ENCODE peak calls at places on chromosome 21, in four cellular contexts. J, L, Y and B are unnamed samples. For H3K4me1, the result is how much of the 10 kb centered on the place peaks cover.

GRCh38 chr21:28396421-28396820 is 596.3 kb downstream of the LTN1 start:
- DNase-seq in L (no peak), Y (no peak), J (no peak), B (peak)

GRCh38 chr21:34974162-34974981 is 74.7 kb downstream of the RUNX1 start:
- DNase-seq in Y (peak), J (no peak), L (no peak), B (peak)

GRCh38 chr21:26715878-26716506 is 129.2 kb downstream of the ADAMTS1 start:
- DNase-seq in J (peak), L (no peak), Y (peak), B (peak)

GRCh38 chr21:41119901-41120300 is 48.1 kb upstream of the BACE2 start:
- DNase-seq in L (no peak), Y (no peak), J (no peak), B (no peak)

GRCh38 chr21:20997633-20998455 is at the start of gene NCAM2:
- DNase-seq in L (peak), Y (peak), J (peak), B (no peak)

GRCh38 chr21:28127390-28127789 is 865.3 kb downstream of the LTN1 start:
- DNase-seq in Y (no peak), J (no peak), L (no peak), B (no peak)

GRCh38 chr21:20259035-20259867 is 739.0 kb upstream of the NCAM2 start:
- DNase-seq in L (no peak), J (no peak), Y (no peak), B (no peak)

GRCh38 chr21:36079010-36079649 is 9.3 kb downstream of the CBR1 start:
- DNase-seq in Y (peak), L (no peak), J (no peak), B (no peak)

GRCh38 chr21:28069446-28069845 is 923.2 kb downstream of the LTN1 start:
- DNase-seq in Y (no peak), L (no peak), J (peak), B (no peak)

GRCh38 chr21:21029159-21029558 is 30.9 kb downstream of the NCAM2 start:
- DNase-seq in Y (no peak), J (peak), L (no peak), B (no peak)

GRCh38 chr21:35861656-35862055 is 198.7 kb downstream of the SETD4 start:
- DNase-seq in L (no peak), Y (no peak), J (no peak), B (no peak)

GRCh38 chr21:28267449-28267848 is 725.2 kb downstream of the LTN1 start:
- DNase-seq in L (no peak), Y (no peak), J (no peak), B (no peak)

GRCh38 chr21:19322360-19322759 is 918.8 kb upstream of the TMPRSS15 start:
- DNase-seq in Y (no peak), L (no peak), J (peak), B (no peak)

GRCh38 chr21:31198575-31198974 is 145.5 kb downstream of the TIAM1 start:
- DNase-seq in Y (peak), L (no peak), J (peak), B (peak)

GRCh38 chr21:25708467-25709065 is 26.1 kb downstream of the ATP5PF start:
- DNase-seq in L (no peak), Y (peak), J (peak), B (peak)

GRCh38 chr21:27366846-27367245 is 400.0 kb upstream of the ADAMTS5 start:
- DNase-seq in L (no peak), Y (no peak), J (no peak), B (no peak)

GRCh38 chr21:15010645-15011044 is 54.2 kb downstream of the NRIP1 start:
- DNase-seq in J (no peak), Y (no peak), L (no peak), B (no peak)

GRCh38 chr21:16708431-16708830 is 804.4 kb upstream of the CXADR start:
- DNase-seq in L (no peak), Y (no peak), J (no peak), B (no peak)

GRCh38 chr21:38879912-38880577 is 74.3 kb downstream of the ETS2 start:
- DNase-seq in J (no peak), Y (no peak), L (no peak), B (no peak)

GRCh38 chr21:39429445-39429844 is 16.1 kb downstream of the LCA5L start:
- DNase-seq in L (no peak), J (no peak), Y (no peak), B (no peak)

GRCh38 chr21:39628380-39628779 is 15.6 kb downstream of the B3GALT5 start:
- DNase-seq in J (no peak), L (no peak), Y (no peak), B (no peak)

GRCh38 chr21:27839512-27840115 is 872.7 kb upstream of the ADAMTS5 start:
- DNase-seq in Y (no peak), J (no peak), L (no peak), B (no peak)

GRCh38 chr21:25563399-25564116 is 43.7 kb downstream of the MRPL39 start:
- DNase-seq in J (no peak), L (no peak), Y (no peak), B (no peak)

GRCh38 chr21:35664683-35665082 is 395.6 kb downstream of the SETD4 start:
- DNase-seq in L (no peak), J (no peak), Y (no peak), B (no peak)

GRCh38 chr21:26826801-26827200 is 18.4 kb downstream of the ADAMTS1 start:
- DNase-seq in Y (no peak), L (no peak), J (no peak), B (no peak)

DNA sequence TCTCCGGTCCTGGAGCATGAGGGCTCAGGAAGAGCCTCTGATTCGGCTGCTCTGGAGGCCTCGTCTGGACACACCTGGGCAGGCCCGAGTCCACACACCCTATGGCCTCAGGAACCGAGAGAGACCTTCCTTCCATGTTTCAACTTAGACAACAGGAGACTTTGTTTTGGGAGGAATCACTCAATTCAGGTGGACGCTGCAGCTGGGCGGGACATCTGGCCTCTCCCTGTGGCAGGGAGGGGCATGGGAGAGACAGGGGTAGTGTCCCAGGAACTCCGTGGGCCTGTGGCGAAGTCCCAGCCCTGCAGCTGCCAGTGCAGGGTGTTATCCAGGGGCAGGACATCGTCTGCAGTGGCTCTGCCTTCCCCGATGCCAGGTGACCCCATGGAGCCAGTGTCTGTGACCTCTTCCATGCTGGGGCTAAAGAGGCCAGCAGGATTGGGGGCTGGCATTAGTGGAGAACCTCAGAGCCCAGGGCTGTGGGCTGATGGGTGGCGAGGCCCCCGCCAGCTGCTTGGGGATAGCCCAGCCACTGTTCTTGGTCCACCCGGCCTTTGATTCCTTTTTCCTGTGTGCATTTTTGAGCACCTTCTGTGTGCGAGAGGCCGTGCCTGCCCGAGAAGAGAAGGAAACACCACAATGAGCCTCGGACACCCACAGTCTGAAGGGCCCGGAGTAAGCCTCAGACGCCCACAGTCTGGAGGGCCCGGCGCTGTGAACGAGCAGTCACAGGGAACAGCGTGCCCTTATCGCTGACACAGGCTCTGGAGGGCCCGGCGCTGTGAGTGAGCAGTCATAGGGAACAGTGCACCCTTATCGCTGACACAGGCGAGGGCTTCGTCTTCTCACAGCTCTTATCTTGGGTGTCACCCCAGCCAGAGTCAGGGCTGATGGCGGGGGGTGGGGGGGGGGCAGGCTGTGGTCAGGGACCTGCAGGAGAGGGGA is 6.2 kb downstream of the COL18A1 start:
- DNase-seq in L (no peak), Y (no peak), J (no peak), B (no peak)
- H3K4me1 ChIP-seq in L (under half), Y (under half), J (half or more), B (under half)

GRCh38 chr21:37371041-37371397 is 4.4 kb downstream of the DYRK1A start:
- DNase-seq in L (no peak), J (no peak), Y (no peak), B (no peak)
- H3K4me3 ChIP-seq in L (peak), J (peak), Y (no peak), B (peak)

GRCh38 chr21:33684923-33685560 is 42.7 kb downstream of the ITSN1 start:
- DNase-seq in L (no peak), J (peak), Y (peak), B (no peak)

GRCh38 chr21:33686386-33686785 is 44.1 kb downstream of the ITSN1 start:
- DNase-seq in J (no peak), L (no peak), Y (peak), B (no peak)

GRCh38 chr21:33687634-33688033 is 45.3 kb downstream of the ITSN1 start:
- DNase-seq in L (no peak), Y (peak), J (no peak), B (no peak)

GRCh38 chr21:33684068-33684467 is 41.8 kb downstream of the ITSN1 start:
- DNase-seq in J (no peak), Y (no peak), L (no peak), B (no peak)

DNA sequence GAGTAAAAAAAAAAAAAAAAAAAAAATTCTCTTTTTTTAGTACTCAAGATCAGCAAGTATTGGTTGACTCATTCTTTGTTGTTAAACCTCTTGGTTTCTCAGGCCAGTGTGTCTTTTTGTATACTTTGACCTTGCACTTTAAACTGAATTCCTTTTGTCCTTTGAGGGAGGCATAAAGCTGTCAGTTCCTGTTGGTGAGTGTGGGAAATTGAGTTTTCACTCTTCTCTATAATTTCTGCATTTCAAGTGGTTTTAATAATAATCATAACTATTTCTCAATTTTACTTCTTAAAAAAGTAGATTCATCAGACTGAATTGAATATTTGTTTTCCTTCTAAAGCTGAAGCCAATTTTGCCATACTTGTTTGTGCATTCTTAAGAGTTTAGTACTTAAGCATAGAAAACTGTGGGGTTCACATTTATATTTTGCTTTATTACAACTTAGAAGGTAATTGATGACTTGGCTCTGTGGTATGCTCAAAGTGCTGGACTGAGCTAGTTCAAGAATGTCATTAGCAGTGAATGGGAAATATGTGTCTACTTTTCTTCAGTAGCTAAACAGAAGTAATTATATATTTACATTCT is 43.4 kb downstream of the ITSN1 start:
- DNase-seq in Y (peak), L (no peak), J (peak), B (no peak)
- H3K4me1 ChIP-seq in Y (under half), L (under half), J (under half), B (under half)

GRCh38 chr21:42233067-42233981 is 14.4 kb downstream of the ABCG1 start:
- DNase-seq in J (peak), L (no peak), Y (peak), B (peak)
- H3K4me3 ChIP-seq in J (peak), L (peak), Y (peak), B (peak)